ENCODE peak calls at places on chromosomes 12 and 14, in seven cellular contexts. L is HCT116, B is IMR-90, H is K562, N is HepG2, T is GM12878, K is H1. M is an unnamed sample.

GRCh38 chr14:75279153-75279738 is 618 bp downstream of the FOS start:
- DNase-seq in L (no peak), B (peak; percentile 83), H (peak; percentile 36), N (no peak), T (no peak), K (no peak), M (peak; percentile 47)

GRCh38 chr12:104567832-104568490 is 111.2 kb downstream of the CHST11 start:
- DNase-seq in L (no peak), B (no peak), H (no peak), N (no peak), T (no peak), K (no peak), M (no peak)

GRCh38 chr12:65335021-65335714 is 56.7 kb downstream of the MSRB3 start:
- DNase-seq in L (peak; percentile 76), B (peak; percentile 95), H (no peak), N (peak; percentile 86), T (no peak), K (no peak), M (peak; percentile 13)

GRCh38 chr14:100537701-100538565 is 49.3 kb downstream of the BEGAIN start:
- DNase-seq in L (no peak), B (no peak), H (no peak), N (no peak), T (no peak), K (no peak), M (no peak)

GRCh38 chr12:42679402-42679801 is 89.9 kb upstream of the PRICKLE1 start:
- DNase-seq in L (no peak), B (peak; percentile 75), H (no peak), N (no peak), T (no peak), K (no peak), M (no peak)

GRCh38 chr14:106490442-106490841 is 964.1 kb downstream of the TMEM121 start:
- DNase-seq in L (no peak), B (no peak), H (no peak), N (no peak), T (no peak), K (no peak), M (no peak)

GRCh38 chr14:99194136-99194535 is 77.9 kb downstream of the BCL11B start:
- DNase-seq in L (no peak), B (no peak), H (no peak), N (no peak), T (no peak), K (no peak), M (no peak)

GRCh38 chr14:69845787-69846186 is 33.4 kb upstream of the SMOC1 start:
- DNase-seq in L (no peak), B (peak; percentile 4), H (no peak), N (peak; percentile 76), T (no peak), K (no peak), M (no peak)

GRCh38 chr12:510071-510825 is 50.5 kb downstream of the B4GALNT3 start:
- DNase-seq in L (no peak), B (no peak), H (no peak), N (no peak), T (no peak), K (peak; percentile 49), M (peak; percentile 18)

GRCh38 chr12:65634061-65634460 is 190.2 kb upstream of the HMGA2 start:
- DNase-seq in L (no peak), B (no peak), H (no peak), N (no peak), T (no peak), K (no peak), M (no peak)

GRCh38 chr14:97143456-97143855 is 346.3 kb downstream of the VRK1 start:
- DNase-seq in L (no peak), B (no peak), H (no peak), N (no peak), T (no peak), K (no peak), M (no peak)

GRCh38 chr12:47903151-47903611 is 1.6 kb downstream of the VDR start:
- DNase-seq in L (no peak), B (peak; percentile 76), H (no peak), N (no peak), T (no peak), K (no peak), M (no peak)

GRCh38 chr12:131132118-131132892 is 178.6 kb downstream of the ADGRD1 start:
- DNase-seq in L (peak; percentile 47), B (peak; percentile 1), H (peak; percentile 84), N (peak; percentile 53), T (no peak), K (peak; percentile 61), M (peak; percentile 73)

GRCh38 chr12:124605150-124605549 is 37.7 kb upstream of the NCOR2 start:
- DNase-seq in L (no peak), B (no peak), H (peak; percentile 78), N (no peak), T (no peak), K (no peak), M (no peak)

GRCh38 chr12:91744613-91745012 is 401.0 kb downstream of the BTG1 start:
- DNase-seq in L (no peak), B (no peak), H (no peak), N (no peak), T (no peak), K (no peak), M (no peak)

GRCh38 chr12:54988402-54989054 is 4.0 kb upstream of the TESPA1 start:
- DNase-seq in L (no peak), B (peak; percentile 15), H (peak; percentile 79), N (no peak), T (no peak), K (no peak), M (no peak)

GRCh38 chr14:103315368-103315911 is 18.6 kb upstream of the EIF5 start:
- DNase-seq in L (no peak), B (peak; percentile 74), H (no peak), N (peak; percentile 74), T (no peak), K (no peak), M (no peak)

GRCh38 chr14:65290830-65291229 is 121.7 kb upstream of the FUT8 start:
- DNase-seq in L (peak; percentile 93), B (peak; percentile 85), H (no peak), N (peak; percentile 68), T (no peak), K (no peak), M (peak; percentile 42)

GRCh38 chr12:14505626-14506596 is 61.8 kb downstream of the PLBD1 start:
- DNase-seq in L (no peak), B (no peak), H (no peak), N (no peak), T (no peak), K (no peak), M (no peak)

GRCh38 chr12:121773011-121773777 is 20.3 kb downstream of the RHOF start:
- DNase-seq in L (peak; percentile 64), B (peak; percentile 58), H (peak; percentile 87), N (peak; percentile 61), T (no peak), K (no peak), M (peak; percentile 89)

GRCh38 chr14:78342879-78343278 is 172.7 kb downstream of the NRXN3 start:
- DNase-seq in L (no peak), B (no peak), H (no peak), N (no peak), T (no peak), K (no peak), M (no peak)

DNA sequence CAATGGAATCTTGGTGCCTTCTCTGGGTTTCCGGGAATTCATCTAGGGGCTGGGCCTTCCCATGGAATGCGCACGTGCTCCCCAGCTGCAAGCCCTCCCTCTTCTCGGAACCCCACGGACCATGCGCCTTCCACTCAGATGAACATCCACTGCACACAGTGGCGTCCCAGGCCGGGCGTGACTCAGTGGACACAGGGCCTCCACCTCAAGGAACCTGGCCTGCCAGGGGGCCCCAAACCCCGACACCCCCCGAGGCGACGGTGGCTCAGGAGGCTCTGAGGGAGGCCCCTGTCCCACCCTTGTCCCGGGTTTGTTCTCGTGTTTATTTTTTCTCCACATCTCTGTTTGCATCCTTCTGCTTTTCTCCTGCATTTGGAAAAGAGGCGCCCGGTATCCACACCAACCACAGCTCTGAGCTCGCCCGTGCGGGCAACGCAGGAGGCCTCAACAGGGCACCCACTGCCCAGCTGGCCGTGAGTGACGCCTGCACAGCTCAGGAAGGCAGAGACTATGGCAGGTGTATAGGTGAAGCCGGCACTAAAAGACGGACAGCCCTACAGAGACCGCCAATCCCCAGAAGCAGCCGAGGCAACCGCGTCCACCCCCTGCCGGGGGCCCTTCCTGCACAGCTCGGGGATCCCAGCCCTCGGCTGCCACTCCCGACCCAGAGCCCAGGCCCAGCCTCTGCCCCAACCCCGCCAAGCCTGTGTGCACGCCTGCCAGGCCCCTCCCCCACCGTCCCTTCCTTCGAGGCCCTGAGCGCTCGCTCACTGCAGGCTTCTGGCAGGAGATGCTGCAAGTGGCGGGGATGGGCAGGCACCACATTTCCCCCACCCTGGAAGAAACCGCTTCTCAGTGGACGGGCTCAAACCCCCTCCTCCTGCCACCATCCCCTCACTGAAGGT is 23.8 kb upstream of the GALNT9 start:
- DNase-seq in L (no peak), B (no peak), H (no peak), N (no peak), T (no peak), K (no peak), M (no peak)
- TF ChIP-seq CEBPB in L (no peak), B (no peak), H (no peak), N (no peak), T (no peak), K (no peak), M (no peak)

GRCh38 chr12:116406529-116406928 is 129.0 kb upstream of the MED13L start:
- DNase-seq in L (peak; percentile 83), B (peak; percentile 55), H (no peak), N (peak; percentile 71), T (no peak), K (peak; percentile 47), M (peak; percentile 95)
- TF ChIP-seq RAD21 in L (peak; percentile 75), B (no peak), H (peak; percentile 66), N (no peak), T (peak; percentile 26), K (peak; percentile 47), M (peak; percentile 62)

GRCh38 chr12:38544357-38545066 is 227.9 kb downstream of the ALG10B start:
- DNase-seq in L (no peak), B (no peak), H (no peak), N (no peak), T (no peak), K (no peak), M (no peak)
- TF ChIP-seq CEBPB in L (no peak), B (no peak), H (no peak), N (no peak), T (no peak), K (no peak), M (no peak)

GRCh38 chr12:31591308-31591901 is 469 bp upstream of the DENND5B start:
- DNase-seq in L (no peak), B (no peak), H (peak; percentile 10), N (no peak), T (no peak), K (no peak), M (peak; percentile 55)
- TF ChIP-seq RAD21 in L (no peak), B (no peak), H (no peak), N (no peak), T (no peak), K (no peak), M (no peak)

DNA sequence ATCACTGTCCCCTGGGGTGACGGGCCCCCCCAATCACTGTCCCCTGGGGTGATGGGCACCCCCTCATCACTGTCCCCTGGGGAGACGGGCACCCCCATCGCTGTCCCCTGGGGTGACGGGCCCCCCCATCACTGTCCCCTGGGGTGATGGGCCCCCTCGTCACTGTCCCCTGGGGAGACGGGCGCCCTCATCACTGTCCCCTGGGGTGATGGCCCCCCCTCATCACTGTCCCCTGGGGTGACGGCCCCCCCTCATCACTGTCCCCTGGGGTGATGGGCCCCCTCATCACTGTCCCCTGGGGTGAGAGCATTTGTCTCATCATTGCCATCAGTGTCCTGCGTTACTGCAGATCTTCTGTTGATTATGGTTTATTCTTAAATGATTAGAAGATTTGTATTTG is 38.6 kb downstream of the PACS2 start:
- DNase-seq in L (no peak), B (no peak), H (no peak), N (no peak), T (no peak), K (no peak), M (no peak)
- TF ChIP-seq CEBPB in L (no peak), B (no peak), H (no peak), N (no peak), T (no peak), K (no peak), M (no peak)